ENCODE peak calls at places on chromosomes 7 and 10, in nine cellular contexts. Y is pancreas, O is aorta, Q is right lobe of liver, W is K562, A is heart right ventricle, I is esophagus squamous epithelium, G is fibroblast of lung, X is GM23338. N is an unnamed sample.

GRCh38 chr10:93879273-93879672 is 14.5 kb upstream of the SLC35G1 start:
- DNase-seq in G (no peak), Q (no peak), I (no peak), X (no peak), W (no peak), A (no peak), O (no peak), Y (no peak), N (no peak)

GRCh38 chr10:75294866-75295692 is 59.3 kb upstream of the COMTD1 start:
- DNase-seq in I (no peak), O (peak), X (peak), A (peak), G (peak), W (peak), Y (peak), Q (peak), N (peak)

GRCh38 chr10:119633538-119634218 is 17.5 kb upstream of the BAG3 start:
- DNase-seq in O (no peak), X (no peak), Q (no peak), W (no peak), G (no peak), A (no peak), I (no peak), Y (no peak), N (no peak)

GRCh38 chr7:113945018-113945938 is 26.5 kb upstream of the PPP1R3A start:
- DNase-seq in Q (no peak), A (peak), W (no peak), X (no peak), I (no peak), O (no peak), Y (no peak), G (peak), N (peak)

GRCh38 chr7:95501261-95501816 is 15.6 kb downstream of the ASB4 start:
- DNase-seq in X (peak), Y (no peak), O (no peak), Q (no peak), I (no peak), A (no peak), W (no peak), G (no peak), N (no peak)

GRCh38 chr7:151104411-151105235 is 18.3 kb downstream of the AGAP3 start:
- DNase-seq in I (no peak), O (no peak), X (peak), Q (no peak), Y (no peak), A (no peak), W (no peak), G (peak), N (no peak)

GRCh38 chr10:102230861-102231356 is 4.8 kb downstream of the ELOVL3 start:
- DNase-seq in O (peak), Q (no peak), Y (peak), X (peak), A (no peak), G (no peak), W (peak), I (no peak), N (no peak)

GRCh38 chr10:75000748-75001321 is 110.6 kb upstream of the SAMD8 start:
- DNase-seq in W (no peak), A (no peak), I (no peak), G (no peak), X (no peak), Q (no peak), O (no peak), Y (no peak), N (no peak)

GRCh38 chr10:16566202-16566805 is 44.6 kb upstream of the C1QL3 start:
- DNase-seq in O (no peak), X (peak), G (no peak), Y (no peak), I (no peak), W (no peak), Q (no peak), A (no peak), N (no peak)

GRCh38 chr10:82397859-82398258 is 522.9 kb downstream of the NRG3 start:
- DNase-seq in G (no peak), O (no peak), A (no peak), W (no peak), I (no peak), Y (no peak), X (peak), Q (no peak), N (peak)

GRCh38 chr7:17275749-17276671 is 22.4 kb upstream of the AHR start:
- DNase-seq in Y (no peak), X (no peak), G (peak), W (no peak), Q (no peak), O (no peak), I (no peak), A (no peak), N (no peak)

GRCh38 chr7:124202546-124202945 is 169.7 kb upstream of the TMEM229A start:
- DNase-seq in W (no peak), A (no peak), I (no peak), Q (no peak), Y (no peak), X (no peak), G (no peak), O (no peak), N (no peak)

GRCh38 chr7:50101873-50102272 is 8.8 kb upstream of the ZPBP start:
- DNase-seq in Y (no peak), W (no peak), Q (no peak), A (no peak), O (no peak), G (no peak), X (no peak), I (no peak), N (no peak)

GRCh38 chr7:141220263-141220662 is 146.4 kb downstream of the TMEM178B start:
- DNase-seq in G (peak), Y (no peak), Q (no peak), O (no peak), A (no peak), X (peak), I (no peak), W (peak), N (no peak)

GRCh38 chr10:290026-290725 is 154.9 kb downstream of the ZMYND11 start:
- DNase-seq in A (no peak), I (no peak), W (no peak), X (no peak), G (peak), O (no peak), Y (no peak), Q (no peak), N (no peak)

GRCh38 chr7:41786324-41786723 is 83.4 kb upstream of the INHBA start:
- DNase-seq in X (no peak), Q (no peak), W (no peak), G (no peak), Y (no peak), I (no peak), A (no peak), O (no peak), N (no peak)

GRCh38 chr10:46539596-46540411 is 16.7 kb downstream of the GPRIN2 start:
- DNase-seq in X (no peak), Y (peak), O (no peak), W (no peak), A (no peak), Q (peak), I (no peak), G (peak), N (no peak)

GRCh38 chr7:125857606-125858005 is 928.0 kb upstream of the POT1 start:
- DNase-seq in O (no peak), X (no peak), W (no peak), I (no peak), G (no peak), Y (no peak), A (no peak), Q (no peak), N (no peak)

GRCh38 chr10:103560886-103561285 is 67.4 kb downstream of the NEURL1 start:
- DNase-seq in Y (no peak), I (no peak), O (no peak), G (no peak), A (no peak), Q (no peak), W (no peak), X (no peak), N (no peak)

DNA sequence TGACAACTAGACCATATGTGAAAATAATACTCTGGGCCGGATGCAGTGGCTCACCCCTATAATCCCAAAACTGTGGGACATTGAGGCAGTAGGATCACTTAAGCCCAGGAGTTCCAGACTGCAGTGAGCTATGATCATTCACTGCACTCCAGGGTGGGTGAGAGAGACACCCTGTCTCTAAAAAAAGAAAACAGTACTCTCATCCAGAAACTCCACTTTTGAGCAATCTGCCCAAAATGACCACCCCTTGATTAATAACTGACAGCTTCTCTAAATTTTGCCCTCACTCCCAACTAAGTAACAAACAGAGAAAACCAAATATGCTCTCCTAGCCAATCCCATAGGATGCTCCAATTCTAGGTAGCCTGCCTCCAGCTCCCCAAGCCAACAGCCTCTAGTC is 62.5 kb upstream of the AKR1E2 start:
- DNase-seq in Q (no peak), Y (no peak), A (no peak), G (no peak), W (no peak), O (no peak), X (no peak), I (no peak), N (no peak)
- H3K4me3 ChIP-seq in Q (no peak), Y (no peak), A (no peak), G (peak), W (no peak), O (no peak), X (no peak), I (no peak), N (no peak)

GRCh38 chr10:100728928-100729876 is 16.2 kb upstream of the PAX2 start:
- DNase-seq in O (peak), W (peak), A (no peak), G (peak), I (no peak), X (peak), Q (no peak), Y (peak), N (no peak)
- H3K27ac ChIP-seq in O (no peak), W (no peak), A (no peak), G (no peak), I (no peak), X (no peak), Q (no peak), Y (no peak), N (no peak)

GRCh38 chr7:19964198-19964597 is 190.8 kb upstream of the TMEM196 start:
- DNase-seq in W (no peak), Y (no peak), I (no peak), Q (no peak), X (no peak), G (peak), A (no peak), O (no peak), N (no peak)
- H3K4me3 ChIP-seq in W (no peak), Y (no peak), I (no peak), Q (no peak), X (no peak), G (no peak), A (no peak), O (no peak), N (no peak)

DNA sequence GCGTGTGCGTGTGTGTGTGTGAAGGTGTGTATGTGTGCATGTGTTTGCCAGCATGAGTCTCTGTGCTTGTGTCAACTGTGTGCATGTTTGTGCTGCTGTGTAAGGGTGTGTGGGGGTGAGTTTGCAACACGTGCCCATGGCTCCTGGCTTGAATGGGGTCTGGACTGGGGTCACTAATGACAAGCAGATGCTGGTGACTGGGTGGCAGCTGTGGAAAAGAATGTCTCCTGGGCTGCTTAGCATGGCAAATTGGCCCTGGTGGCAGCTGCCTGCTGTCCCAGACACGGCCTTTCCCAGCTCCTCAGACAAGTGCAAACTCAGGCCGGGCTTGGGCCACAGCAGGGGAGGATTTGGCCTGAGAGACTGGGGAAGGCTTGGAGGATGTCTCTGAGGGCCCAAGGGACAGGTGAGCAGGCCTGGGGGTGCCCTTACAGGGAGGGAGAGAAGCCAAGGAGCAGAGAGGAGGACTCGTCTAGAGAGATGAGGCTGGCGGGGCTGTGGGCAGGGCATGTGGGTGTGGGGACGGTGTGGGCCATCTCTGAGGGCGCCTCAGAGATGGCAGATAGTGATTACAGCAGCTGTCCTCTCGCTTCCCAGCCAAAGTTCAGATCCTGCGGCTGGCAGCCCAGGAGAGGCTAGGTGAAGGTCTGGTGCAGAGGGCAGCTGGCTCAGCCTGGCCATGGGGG is 1.5 kb downstream of the AQP1 start:
- DNase-seq in O (no peak), A (no peak), G (no peak), X (no peak), I (no peak), Q (no peak), W (no peak), Y (no peak), N (peak)
- H3K27ac ChIP-seq in O (peak), A (peak), G (no peak), X (no peak), I (peak), Q (no peak), W (no peak), Y (peak), N (peak)

GRCh38 chr7:112942981-112943380 is 143.6 kb downstream of the GPR85 start:
- DNase-seq in Q (no peak), O (no peak), Y (no peak), G (no peak), W (no peak), A (no peak), X (no peak), I (no peak), N (no peak)
- H3K4me3 ChIP-seq in Q (no peak), O (no peak), Y (no peak), G (no peak), W (no peak), A (no peak), X (no peak), I (no peak), N (no peak)